ENCODE peak calls at places on chromosomes 7 and 10, in five cellular contexts. H, S, B, J and M are unnamed samples.

GRCh38 chr7:29567174-29567573 is 3.5 kb downstream of the PRR15 start:
- DNase-seq in H (no peak), S (no peak), B (no peak), J (peak; percentile 38), M (no peak)

GRCh38 chr10:23015021-23015707 is 80.2 kb upstream of the MSRB2 start:
- DNase-seq in H (no peak), S (no peak), B (no peak), J (no peak), M (no peak)

GRCh38 chr10:109933984-109934565 is 10.8 kb upstream of the XPNPEP1 start:
- DNase-seq in H (peak; percentile 38), S (no peak), B (no peak), J (no peak), M (no peak)

GRCh38 chr10:107589081-107589480 is 424.6 kb upstream of the SORCS1 start:
- DNase-seq in H (no peak), S (no peak), B (no peak), J (no peak), M (no peak)

GRCh38 chr7:55130554-55131198 is 111.9 kb downstream of the EGFR start:
- DNase-seq in H (no peak), S (peak; percentile 89), B (no peak), J (no peak), M (peak; percentile 46)

GRCh38 chr10:132110091-132110490 is 44.3 kb downstream of the JAKMIP3 start:
- DNase-seq in H (no peak), S (no peak), B (no peak), J (no peak), M (no peak)

GRCh38 chr10:30822693-30823465 is 193.3 kb upstream of the LYZL2 start:
- DNase-seq in H (no peak), S (no peak), B (no peak), J (no peak), M (no peak)

GRCh38 chr10:6141296-6142151 is 52.7 kb downstream of the RBM17 start:
- DNase-seq in H (no peak), S (peak; percentile 65), B (no peak), J (no peak), M (no peak)

GRCh38 chr7:131066635-131067034 is 261.0 kb upstream of the MKLN1 start:
- DNase-seq in H (no peak), S (peak; percentile 21), B (no peak), J (no peak), M (no peak)

GRCh38 chr10:73813333-73813732 is 1.9 kb upstream of the NDST2 start:
- DNase-seq in H (no peak), S (no peak), B (no peak), J (no peak), M (no peak)

GRCh38 chr10:73816917-73817729 is 5.7 kb upstream of the NDST2 start:
- DNase-seq in H (no peak), S (no peak), B (no peak), J (no peak), M (no peak)

GRCh38 chr10:73815719-73816030 is 4.3 kb upstream of the NDST2 start:
- DNase-seq in H (no peak), S (no peak), B (no peak), J (no peak), M (no peak)

GRCh38 chr10:73814276-73814895 is 3.0 kb upstream of the NDST2 start:
- DNase-seq in H (no peak), S (no peak), B (no peak), J (no peak), M (no peak)

GRCh38 chr10:73814896-73815718 is 3.7 kb upstream of the NDST2 start:
- DNase-seq in H (no peak), S (no peak), B (peak; percentile 49), J (no peak), M (no peak)
- TF ChIP-seq CTCF in H (peak; percentile 16), S (no peak), B (peak; percentile 49), J (peak; percentile 18), M (peak; percentile 40)

DNA sequence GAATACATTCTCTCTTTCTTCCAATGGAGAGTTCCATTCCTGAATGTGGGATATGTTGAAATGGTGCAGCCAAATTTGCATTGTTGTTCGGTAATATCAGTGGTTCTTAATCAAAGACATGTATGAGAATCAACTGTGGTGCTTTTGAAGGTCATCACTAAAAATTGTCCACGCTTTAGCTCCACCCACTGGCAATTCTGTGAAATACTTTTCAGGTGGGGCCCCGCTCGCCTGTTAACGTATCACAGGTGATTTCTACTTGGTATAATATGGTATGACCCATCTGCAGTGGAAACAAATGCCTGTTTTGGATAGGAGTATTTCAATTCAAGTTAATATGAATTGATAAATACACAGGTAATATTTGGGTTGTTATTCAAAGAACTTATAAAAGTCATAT is 178.4 kb downstream of the NSUN6 start:
- DNase-seq in H (no peak), S (no peak), B (no peak), J (peak; percentile 23), M (no peak)
- TF ChIP-seq CTCF in H (no peak), S (no peak), B (peak; percentile 25), J (peak; percentile 29), M (no peak)

GRCh38 chr7:157475601-157476000 is 138.8 kb downstream of the DNAJB6 start:
- DNase-seq in H (no peak), S (no peak), B (no peak), J (no peak), M (no peak)

GRCh38 chr7:157476201-157476600 is 139.4 kb downstream of the DNAJB6 start:
- DNase-seq in H (no peak), S (no peak), B (no peak), J (no peak), M (no peak)

GRCh38 chr7:157473051-157473569 is 136.3 kb downstream of the DNAJB6 start:
- DNase-seq in H (no peak), S (no peak), B (no peak), J (no peak), M (no peak)

GRCh38 chr7:157475095-157475494 is 138.3 kb downstream of the DNAJB6 start:
- DNase-seq in H (no peak), S (no peak), B (no peak), J (no peak), M (no peak)

GRCh38 chr7:157474685-157475084 is 137.9 kb downstream of the DNAJB6 start:
- DNase-seq in H (no peak), S (no peak), B (peak; percentile 21), J (no peak), M (no peak)
- TF ChIP-seq CTCF in H (peak; percentile 28), S (peak; percentile 29), B (peak; percentile 58), J (peak; percentile 7), M (peak; percentile 44)

DNA sequence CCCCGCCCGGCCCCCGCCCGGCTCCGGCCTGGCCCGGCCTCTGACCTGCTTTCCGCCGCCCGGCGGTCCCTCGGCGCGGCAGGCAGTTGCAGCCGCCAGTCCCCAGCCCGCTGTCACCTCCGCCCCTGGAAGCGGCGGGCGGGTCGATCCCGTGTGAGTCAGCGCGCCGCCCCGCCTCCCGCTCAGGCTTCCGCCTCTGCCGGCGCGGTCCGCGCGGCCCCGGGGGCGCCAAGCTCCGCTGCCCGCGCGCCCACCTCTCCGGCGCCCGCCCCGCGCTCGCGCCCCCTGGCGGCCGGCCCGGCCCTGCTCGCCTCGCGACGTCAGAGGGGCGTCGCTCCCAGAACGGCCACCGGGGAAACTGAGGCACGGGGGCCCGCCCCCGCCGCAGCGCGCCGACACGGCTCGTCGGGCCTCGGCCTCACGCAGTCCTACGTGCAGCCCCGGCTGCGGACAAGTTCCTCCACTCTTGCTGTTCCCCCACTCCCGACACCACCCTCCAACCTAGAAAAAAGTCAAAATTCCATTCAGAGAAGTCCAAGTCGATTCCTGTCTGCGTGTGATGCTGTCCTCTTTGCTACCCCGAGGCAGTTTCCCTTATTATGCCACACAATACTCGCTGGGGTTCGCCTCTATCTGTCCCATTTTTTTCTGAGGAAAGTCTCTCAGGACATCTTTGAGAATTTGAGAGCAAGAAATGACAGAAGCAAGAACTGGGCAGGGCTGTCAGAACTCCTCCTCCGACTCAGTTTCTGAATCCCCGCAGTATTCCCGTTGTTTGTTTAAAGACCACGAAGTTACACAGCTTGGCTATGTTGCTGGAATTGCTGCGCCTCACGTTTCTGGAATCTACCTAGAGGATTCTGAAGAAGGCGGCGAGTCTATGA is at the start of gene DNMBP:
- DNase-seq in H (peak; percentile 60), S (no peak), B (peak; percentile 92), J (peak; percentile 97), M (peak; percentile 78)
- TF ChIP-seq CTCF in H (peak; percentile 29), S (no peak), B (peak; percentile 54), J (peak; percentile 58), M (peak; percentile 70)

GRCh38 chr7:155355176-155355575 is 57.5 kb downstream of the INSIG1 start:
- DNase-seq in H (no peak), S (no peak), B (no peak), J (no peak), M (no peak)

GRCh38 chr7:155358066-155358947 is 60.6 kb downstream of the INSIG1 start:
- DNase-seq in H (no peak), S (no peak), B (no peak), J (no peak), M (no peak)

GRCh38 chr7:155357573-155358041 is 59.9 kb downstream of the INSIG1 start:
- DNase-seq in H (no peak), S (no peak), B (no peak), J (no peak), M (no peak)

GRCh38 chr7:155355745-155356144 is 58.1 kb downstream of the INSIG1 start:
- DNase-seq in H (no peak), S (no peak), B (no peak), J (no peak), M (no peak)

DNA sequence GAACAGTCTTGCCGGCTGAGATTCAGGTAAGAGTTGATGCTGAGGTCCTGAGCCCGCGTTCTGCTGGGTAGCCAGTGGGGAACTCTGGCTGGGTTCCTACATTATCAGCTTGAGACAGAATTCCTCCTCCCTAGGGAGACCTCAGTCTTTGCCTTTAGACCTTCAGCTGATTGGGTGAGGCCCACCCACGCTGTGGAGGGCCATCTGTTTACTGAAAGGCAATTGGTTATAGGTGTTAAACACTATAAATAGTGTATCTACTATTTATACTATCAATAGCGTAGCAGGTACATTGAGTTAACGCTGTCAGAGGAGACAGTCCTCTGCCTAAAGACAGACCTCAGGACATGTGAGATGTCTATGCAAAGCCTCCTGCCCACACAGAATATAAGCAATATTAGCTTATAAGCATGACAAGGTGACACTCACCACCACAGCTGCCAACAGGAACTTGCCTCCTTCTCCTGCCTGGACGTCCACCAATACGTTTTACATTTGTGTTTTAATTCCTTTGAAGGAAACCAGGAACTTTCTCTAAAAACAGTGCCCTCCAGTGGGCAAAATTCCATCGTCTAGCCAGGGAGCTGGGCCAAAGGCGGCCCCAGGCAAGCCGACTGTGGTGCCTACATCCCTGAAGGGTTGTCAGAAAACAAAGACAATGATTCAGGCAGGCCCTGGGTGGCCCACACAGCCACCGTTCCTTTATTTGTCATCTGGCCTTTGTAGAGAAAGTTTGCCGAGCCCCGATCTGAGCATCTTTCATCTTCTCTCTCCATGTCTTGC is 58.8 kb downstream of the INSIG1 start:
- DNase-seq in H (no peak), S (no peak), B (peak; percentile 61), J (peak; percentile 58), M (peak; percentile 55)
- TF ChIP-seq CTCF in H (no peak), S (peak; percentile 35), B (peak; percentile 71), J (peak; percentile 57), M (peak; percentile 60)

GRCh38 chr10:27285093-27285492 is 44.5 kb upstream of the ACBD5 start:
- DNase-seq in H (no peak), S (no peak), B (peak; percentile 24), J (peak; percentile 26), M (no peak)
- TF ChIP-seq CTCF in H (peak; percentile 57), S (peak; percentile 24), B (peak; percentile 50), J (peak; percentile 28), M (no peak)

GRCh38 chr7:37510043-37510634 is 61.5 kb upstream of the ELMO1 start:
- DNase-seq in H (peak; percentile 3), S (no peak), B (peak; percentile 10), J (peak; percentile 28), M (no peak)
- TF ChIP-seq CTCF in H (peak; percentile 67), S (peak; percentile 10), B (peak; percentile 62), J (peak; percentile 54), M (peak; percentile 76)

GRCh38 chr10:4708123-4708759 is 117.8 kb upstream of the AKR1E2 start:
- DNase-seq in H (no peak), S (no peak), B (peak; percentile 35), J (no peak), M (no peak)
- TF ChIP-seq CTCF in H (no peak), S (no peak), B (peak; percentile 68), J (no peak), M (peak; percentile 52)